ENCODE peak calls at places on chromosomes 12 and 14, in eight cellular contexts. One of them, this sample, is unnamed.

GRCh38 chr12:92098594-92099370 is 46.9 kb downstream of the BTG1 start:
- DNase-seq in omental fat pad: no peak
- DNase-seq in pancreas: peak
- DNase-seq in NCI-H1694 treated with DMSO at 0.1 percent for 48 hours: no peak
- DNase-seq in activated T-cell treated with anti-CD3 and anti-CD28 coated beads for 24 hours: no peak
- DNase-seq in Caki2: peak
- DNase-seq in astrocyte of the spinal cord: no peak
- DNase-seq in NCI-H1105 treated with DMSO at 0.1 percent for 48 hours: no peak
- DNase-seq in this sample: no peak

GRCh38 chr12:1630827-1631591 is 2.0 kb downstream of the WNT5B start:
- DNase-seq in NCI-H1105 treated with DMSO at 0.1 percent for 48 hours: no peak
- DNase-seq in pancreas: no peak
- DNase-seq in astrocyte of the spinal cord: peak
- DNase-seq in omental fat pad: no peak
- DNase-seq in Caki2: no peak
- DNase-seq in NCI-H1694 treated with DMSO at 0.1 percent for 48 hours: no peak
- DNase-seq in activated T-cell treated with anti-CD3 and anti-CD28 coated beads for 24 hours: no peak
- DNase-seq in this sample: no peak

GRCh38 chr14:56271988-56272387 is 153.8 kb downstream of the PELI2 start:
- DNase-seq in activated T-cell treated with anti-CD3 and anti-CD28 coated beads for 24 hours: no peak
- DNase-seq in NCI-H1694 treated with DMSO at 0.1 percent for 48 hours: no peak
- DNase-seq in Caki2: no peak
- DNase-seq in NCI-H1105 treated with DMSO at 0.1 percent for 48 hours: no peak
- DNase-seq in astrocyte of the spinal cord: peak
- DNase-seq in omental fat pad: no peak
- DNase-seq in pancreas: no peak
- DNase-seq in this sample: no peak

GRCh38 chr14:100568164-100568997 is 18.8 kb downstream of the BEGAIN start:
- DNase-seq in astrocyte of the spinal cord: no peak
- DNase-seq in omental fat pad: no peak
- DNase-seq in activated T-cell treated with anti-CD3 and anti-CD28 coated beads for 24 hours: no peak
- DNase-seq in Caki2: no peak
- DNase-seq in NCI-H1694 treated with DMSO at 0.1 percent for 48 hours: peak
- DNase-seq in NCI-H1105 treated with DMSO at 0.1 percent for 48 hours: no peak
- DNase-seq in pancreas: no peak
- DNase-seq in this sample: no peak

GRCh38 chr12:30701056-30701455 is 5.4 kb upstream of the IPO8 start:
- DNase-seq in NCI-H1105 treated with DMSO at 0.1 percent for 48 hours: no peak
- DNase-seq in Caki2: no peak
- DNase-seq in NCI-H1694 treated with DMSO at 0.1 percent for 48 hours: peak
- DNase-seq in astrocyte of the spinal cord: no peak
- DNase-seq in pancreas: no peak
- DNase-seq in activated T-cell treated with anti-CD3 and anti-CD28 coated beads for 24 hours: no peak
- DNase-seq in omental fat pad: no peak
- DNase-seq in this sample: no peak

GRCh38 chr12:1093166-1093751 is 102.2 kb downstream of the ERC1 start:
- DNase-seq in astrocyte of the spinal cord: peak
- DNase-seq in pancreas: no peak
- DNase-seq in Caki2: peak
- DNase-seq in omental fat pad: no peak
- DNase-seq in NCI-H1694 treated with DMSO at 0.1 percent for 48 hours: peak
- DNase-seq in activated T-cell treated with anti-CD3 and anti-CD28 coated beads for 24 hours: peak
- DNase-seq in NCI-H1105 treated with DMSO at 0.1 percent for 48 hours: peak
- DNase-seq in this sample: no peak

GRCh38 chr12:4116251-4117111 is 157.1 kb upstream of the CCND2 start:
- DNase-seq in NCI-H1105 treated with DMSO at 0.1 percent for 48 hours: no peak
- DNase-seq in NCI-H1694 treated with DMSO at 0.1 percent for 48 hours: no peak
- DNase-seq in pancreas: no peak
- DNase-seq in Caki2: no peak
- DNase-seq in astrocyte of the spinal cord: peak
- DNase-seq in activated T-cell treated with anti-CD3 and anti-CD28 coated beads for 24 hours: no peak
- DNase-seq in omental fat pad: no peak
- DNase-seq in this sample: no peak

GRCh38 chr14:53542692-53543091 is 389.6 kb upstream of the DDHD1 start:
- DNase-seq in NCI-H1105 treated with DMSO at 0.1 percent for 48 hours: peak
- DNase-seq in astrocyte of the spinal cord: peak
- DNase-seq in activated T-cell treated with anti-CD3 and anti-CD28 coated beads for 24 hours: no peak
- DNase-seq in Caki2: peak
- DNase-seq in NCI-H1694 treated with DMSO at 0.1 percent for 48 hours: peak
- DNase-seq in omental fat pad: no peak
- DNase-seq in pancreas: no peak
- DNase-seq in this sample: no peak

GRCh38 chr12:24360907-24361306 is 411.4 kb upstream of the SOX5 start:
- DNase-seq in activated T-cell treated with anti-CD3 and anti-CD28 coated beads for 24 hours: no peak
- DNase-seq in astrocyte of the spinal cord: no peak
- DNase-seq in NCI-H1694 treated with DMSO at 0.1 percent for 48 hours: no peak
- DNase-seq in pancreas: no peak
- DNase-seq in Caki2: peak
- DNase-seq in NCI-H1105 treated with DMSO at 0.1 percent for 48 hours: no peak
- DNase-seq in omental fat pad: no peak
- DNase-seq in this sample: no peak

GRCh38 chr14:78902010-78902623 is 731.9 kb downstream of the NRXN3 start:
- DNase-seq in omental fat pad: no peak
- DNase-seq in NCI-H1105 treated with DMSO at 0.1 percent for 48 hours: peak
- DNase-seq in activated T-cell treated with anti-CD3 and anti-CD28 coated beads for 24 hours: no peak
- DNase-seq in Caki2: no peak
- DNase-seq in pancreas: peak
- DNase-seq in astrocyte of the spinal cord: peak
- DNase-seq in NCI-H1694 treated with DMSO at 0.1 percent for 48 hours: peak
- DNase-seq in this sample: no peak

GRCh38 chr12:106760184-106760531 is 14.3 kb upstream of the RIC8B start:
- DNase-seq in omental fat pad: no peak
- DNase-seq in Caki2: no peak
- DNase-seq in astrocyte of the spinal cord: no peak
- DNase-seq in pancreas: no peak
- DNase-seq in activated T-cell treated with anti-CD3 and anti-CD28 coated beads for 24 hours: no peak
- DNase-seq in NCI-H1105 treated with DMSO at 0.1 percent for 48 hours: no peak
- DNase-seq in NCI-H1694 treated with DMSO at 0.1 percent for 48 hours: no peak
- DNase-seq in this sample: no peak

GRCh38 chr12:63905523-63905922 is 61.0 kb downstream of the SRGAP1 start:
- DNase-seq in NCI-H1694 treated with DMSO at 0.1 percent for 48 hours: no peak
- DNase-seq in astrocyte of the spinal cord: no peak
- DNase-seq in Caki2: no peak
- DNase-seq in NCI-H1105 treated with DMSO at 0.1 percent for 48 hours: no peak
- DNase-seq in activated T-cell treated with anti-CD3 and anti-CD28 coated beads for 24 hours: no peak
- DNase-seq in pancreas: no peak
- DNase-seq in omental fat pad: no peak
- DNase-seq in this sample: no peak

GRCh38 chr12:42611571-42612257 is 22.2 kb upstream of the PRICKLE1 start:
- DNase-seq in NCI-H1694 treated with DMSO at 0.1 percent for 48 hours: no peak
- DNase-seq in Caki2: no peak
- DNase-seq in omental fat pad: no peak
- DNase-seq in astrocyte of the spinal cord: no peak
- DNase-seq in pancreas: no peak
- DNase-seq in activated T-cell treated with anti-CD3 and anti-CD28 coated beads for 24 hours: no peak
- DNase-seq in NCI-H1105 treated with DMSO at 0.1 percent for 48 hours: no peak
- DNase-seq in this sample: no peak

GRCh38 chr14:70889555-70889954 is 17.7 kb upstream of the PCNX1 start:
- DNase-seq in pancreas: no peak
- DNase-seq in NCI-H1105 treated with DMSO at 0.1 percent for 48 hours: no peak
- DNase-seq in activated T-cell treated with anti-CD3 and anti-CD28 coated beads for 24 hours: no peak
- DNase-seq in NCI-H1694 treated with DMSO at 0.1 percent for 48 hours: no peak
- DNase-seq in astrocyte of the spinal cord: no peak
- DNase-seq in omental fat pad: no peak
- DNase-seq in Caki2: no peak
- DNase-seq in this sample: no peak

GRCh38 chr12:38586652-38587219 is 270.2 kb downstream of the ALG10B start:
- DNase-seq in NCI-H1694 treated with DMSO at 0.1 percent for 48 hours: no peak
- DNase-seq in activated T-cell treated with anti-CD3 and anti-CD28 coated beads for 24 hours: no peak
- DNase-seq in Caki2: no peak
- DNase-seq in omental fat pad: no peak
- DNase-seq in astrocyte of the spinal cord: no peak
- DNase-seq in pancreas: no peak
- DNase-seq in NCI-H1105 treated with DMSO at 0.1 percent for 48 hours: no peak
- DNase-seq in this sample: no peak

GRCh38 chr14:35068238-35069012 is 22.4 kb downstream of the FAM177A1 start:
- DNase-seq in NCI-H1105 treated with DMSO at 0.1 percent for 48 hours: no peak
- DNase-seq in pancreas: no peak
- DNase-seq in NCI-H1694 treated with DMSO at 0.1 percent for 48 hours: no peak
- DNase-seq in omental fat pad: no peak
- DNase-seq in activated T-cell treated with anti-CD3 and anti-CD28 coated beads for 24 hours: no peak
- DNase-seq in Caki2: no peak
- DNase-seq in astrocyte of the spinal cord: no peak
- DNase-seq in this sample: no peak

GRCh38 chr12:47207005-47207717 is 127.4 kb upstream of the AMIGO2 start:
- DNase-seq in Caki2: no peak
- DNase-seq in NCI-H1105 treated with DMSO at 0.1 percent for 48 hours: no peak
- DNase-seq in NCI-H1694 treated with DMSO at 0.1 percent for 48 hours: no peak
- DNase-seq in astrocyte of the spinal cord: no peak
- DNase-seq in omental fat pad: no peak
- DNase-seq in pancreas: no peak
- DNase-seq in activated T-cell treated with anti-CD3 and anti-CD28 coated beads for 24 hours: no peak
- DNase-seq in this sample: no peak

GRCh38 chr14:103541944-103542544 is 13.0 kb downstream of the TRMT61A start:
- DNase-seq in NCI-H1105 treated with DMSO at 0.1 percent for 48 hours: no peak
- DNase-seq in NCI-H1694 treated with DMSO at 0.1 percent for 48 hours: no peak
- DNase-seq in astrocyte of the spinal cord: no peak
- DNase-seq in pancreas: no peak
- DNase-seq in activated T-cell treated with anti-CD3 and anti-CD28 coated beads for 24 hours: no peak
- DNase-seq in Caki2: no peak
- DNase-seq in omental fat pad: no peak
- DNase-seq in this sample: no peak

GRCh38 chr14:102516531-102517411 is 7.2 kb upstream of the ANKRD9 start:
- DNase-seq in omental fat pad: no peak
- DNase-seq in NCI-H1105 treated with DMSO at 0.1 percent for 48 hours: peak
- DNase-seq in pancreas: peak
- DNase-seq in NCI-H1694 treated with DMSO at 0.1 percent for 48 hours: peak
- DNase-seq in activated T-cell treated with anti-CD3 and anti-CD28 coated beads for 24 hours: peak
- DNase-seq in Caki2: peak
- DNase-seq in astrocyte of the spinal cord: peak
- DNase-seq in this sample: peak

GRCh38 chr14:100138082-100138787 is 21.2 kb downstream of the DEGS2 start:
- DNase-seq in omental fat pad: no peak
- DNase-seq in activated T-cell treated with anti-CD3 and anti-CD28 coated beads for 24 hours: no peak
- DNase-seq in astrocyte of the spinal cord: no peak
- DNase-seq in NCI-H1694 treated with DMSO at 0.1 percent for 48 hours: no peak
- DNase-seq in Caki2: no peak
- DNase-seq in NCI-H1105 treated with DMSO at 0.1 percent for 48 hours: no peak
- DNase-seq in pancreas: no peak
- DNase-seq in this sample: no peak

GRCh38 chr14:30874120-30874998 is at the start of gene COCH:
- DNase-seq in NCI-H1105 treated with DMSO at 0.1 percent for 48 hours: peak
- DNase-seq in omental fat pad: no peak
- DNase-seq in NCI-H1694 treated with DMSO at 0.1 percent for 48 hours: peak
- DNase-seq in activated T-cell treated with anti-CD3 and anti-CD28 coated beads for 24 hours: peak
- DNase-seq in pancreas: peak
- DNase-seq in Caki2: peak
- DNase-seq in astrocyte of the spinal cord: no peak
- DNase-seq in this sample: peak

GRCh38 chr14:104361921-104362681 is 217.5 kb upstream of the C14orf180 start:
- DNase-seq in activated T-cell treated with anti-CD3 and anti-CD28 coated beads for 24 hours: no peak
- DNase-seq in NCI-H1694 treated with DMSO at 0.1 percent for 48 hours: no peak
- DNase-seq in pancreas: no peak
- DNase-seq in omental fat pad: no peak
- DNase-seq in Caki2: no peak
- DNase-seq in astrocyte of the spinal cord: no peak
- DNase-seq in NCI-H1105 treated with DMSO at 0.1 percent for 48 hours: no peak
- DNase-seq in this sample: no peak

This sample was measured in D721Med.